ENCODE peak calls at places on chromosome 9, in five cellular contexts. S is HFF-Myc, U is uterus, J is hepatocyte, R is cardiac muscle cell. H is an unnamed sample.

GRCh38 chr9:130451509-130452388 is 7.0 kb downstream of the ASS1 start:
- DNase-seq in S (peak; percentile 85), J (peak; percentile 96), U (peak; percentile 94), R (peak; percentile 99), H (peak; percentile 80)

GRCh38 chr9:79817469-79818004 is 245.8 kb downstream of the TLE4 start:
- DNase-seq in S (no peak), R (no peak), J (no peak), U (no peak), H (no peak)

GRCh38 chr9:29211681-29212589 is 1638.7 kb upstream of the C9orf72 start:
- DNase-seq in S (no peak), U (peak; percentile 45), R (peak; percentile 35), J (peak; percentile 85), H (peak; percentile 63)

GRCh38 chr9:132136151-132136892 is 25.5 kb upstream of the NTNG2 start:
- DNase-seq in S (no peak), R (no peak), U (no peak), J (no peak), H (no peak)

GRCh38 chr9:127637322-127637847 is 25.3 kb downstream of the STXBP1 start:
- DNase-seq in U (peak; percentile 62), R (peak; percentile 90), S (peak; percentile 33), J (peak; percentile 54), H (no peak)

GRCh38 chr9:88775559-88775958 is 215.7 kb upstream of the S1PR3 start:
- DNase-seq in J (no peak), U (no peak), R (no peak), S (no peak), H (no peak)

GRCh38 chr9:105191508-105192118 is 52.8 kb upstream of the SLC44A1 start:
- DNase-seq in S (no peak), R (peak; percentile 26), U (peak; percentile 33), J (no peak), H (no peak)

GRCh38 chr9:113501821-113502220 is 38.3 kb downstream of the RGS3 start:
- DNase-seq in R (no peak), S (no peak), J (no peak), U (no peak), H (no peak)

GRCh38 chr9:112037281-112038016 is 137.6 kb downstream of the SUSD1 start:
- DNase-seq in U (no peak), R (peak; percentile 54), S (no peak), J (no peak), H (no peak)

GRCh38 chr9:34490760-34491159 is 32.0 kb downstream of the ENHO start:
- DNase-seq in U (no peak), S (no peak), J (no peak), R (no peak), H (no peak)

GRCh38 chr9:92661127-92661526 is 8.8 kb downstream of the IPPK start:
- DNase-seq in S (no peak), U (no peak), R (no peak), J (no peak), H (peak; percentile 21)

GRCh38 chr9:113715086-113715485 is 161.0 kb upstream of the ZNF618 start:
- DNase-seq in U (no peak), J (no peak), R (no peak), S (peak; percentile 27), H (no peak)

GRCh38 chr9:94212091-94212490 is 47.0 kb upstream of the ZNF169 start:
- DNase-seq in J (peak; percentile 19), U (no peak), R (peak; percentile 14), S (no peak), H (no peak)

GRCh38 chr9:133120343-133121199 is 469 bp downstream of the RALGDS start:
- DNase-seq in J (no peak), U (no peak), S (no peak), R (no peak), H (peak; percentile 48)

GRCh38 chr9:121958530-121958929 is 134.6 kb downstream of the TTLL11 start:
- DNase-seq in U (no peak), R (no peak), S (no peak), J (no peak), H (no peak)

GRCh38 chr9:69861011-69861410 is 40.4 kb downstream of the CFAP95 start:
- DNase-seq in S (no peak), J (no peak), U (no peak), R (no peak), H (no peak)

GRCh38 chr9:32345243-32345642 is 39.2 kb upstream of the ACO1 start:
- DNase-seq in S (no peak), U (no peak), J (no peak), R (no peak), H (no peak)

GRCh38 chr9:7760014-7760415 is 39.6 kb downstream of the DMAC1 start:
- DNase-seq in R (peak; percentile 36), U (no peak), J (peak; percentile 6), S (no peak), H (no peak)

GRCh38 chr9:4762889-4763521 is 22.0 kb upstream of the AK3 start:
- DNase-seq in U (peak; percentile 43), J (peak; percentile 24), R (peak; percentile 49), S (no peak), H (no peak)

GRCh38 chr9:126067031-126067734 is 259.4 kb upstream of the MVB12B start:
- DNase-seq in R (no peak), S (no peak), J (no peak), U (no peak), H (no peak)

GRCh38 chr9:78575041-78575440 is 278.1 kb downstream of the PSAT1 start:
- DNase-seq in S (no peak), J (no peak), U (no peak), R (no peak), H (no peak)

GRCh38 chr9:89877051-89878002 is 272.5 kb downstream of the GADD45G start:
- DNase-seq in S (no peak), J (no peak), U (peak; percentile 4), R (no peak), H (no peak)

GRCh38 chr9:106127771-106128170 is 433.4 kb downstream of the TMEM38B start:
- DNase-seq in J (no peak), R (no peak), S (no peak), U (no peak), H (no peak)

GRCh38 chr9:135926402-135927194 is 19.3 kb upstream of the CAMSAP1 start:
- DNase-seq in U (no peak), J (no peak), R (peak; percentile 30), S (no peak), H (peak; percentile 63)

GRCh38 chr9:84862786-84863185 is 193.3 kb downstream of the NTRK2 start:
- DNase-seq in J (peak; percentile 58), R (peak; percentile 38), S (peak; percentile 95), U (peak; percentile 27), H (no peak)

GRCh38 chr9:110115868-110116542 is 92.0 kb downstream of the C9orf152 start:
- DNase-seq in J (no peak), S (no peak), U (no peak), R (peak; percentile 90), H (no peak)

GRCh38 chr9:35903049-35903448 is 3.0 kb upstream of the HRCT1 start:
- DNase-seq in S (peak; percentile 22), U (no peak), J (peak; percentile 74), R (peak; percentile 75), H (no peak)

GRCh38 chr9:106872641-106873040 is 9.7 kb downstream of the ZNF462 start:
- DNase-seq in R (peak; percentile 31), U (no peak), S (no peak), J (no peak), H (no peak)

GRCh38 chr9:22079873-22080341 is 70.8 kb upstream of the CDKN2B start:
- DNase-seq in S (no peak), U (no peak), J (no peak), R (peak; percentile 94), H (no peak)

GRCh38 chr9:130544364-130544763 is 35.0 kb upstream of the FUBP3 start:
- DNase-seq in J (no peak), U (no peak), R (no peak), S (no peak), H (no peak)

GRCh38 chr9:134407123-134407779 is 81.0 kb downstream of the RXRA start:
- DNase-seq in S (peak; percentile 62), J (peak; percentile 64), R (peak; percentile 92), U (peak; percentile 85), H (peak; percentile 88)
- H3K4me3 ChIP-seq in S (peak overlapping the region; percentile 23), J (no peak overlapping the region), R (no peak overlapping the region), U (peak overlapping the region; percentile 12), H (no peak overlapping the region)

DNA sequence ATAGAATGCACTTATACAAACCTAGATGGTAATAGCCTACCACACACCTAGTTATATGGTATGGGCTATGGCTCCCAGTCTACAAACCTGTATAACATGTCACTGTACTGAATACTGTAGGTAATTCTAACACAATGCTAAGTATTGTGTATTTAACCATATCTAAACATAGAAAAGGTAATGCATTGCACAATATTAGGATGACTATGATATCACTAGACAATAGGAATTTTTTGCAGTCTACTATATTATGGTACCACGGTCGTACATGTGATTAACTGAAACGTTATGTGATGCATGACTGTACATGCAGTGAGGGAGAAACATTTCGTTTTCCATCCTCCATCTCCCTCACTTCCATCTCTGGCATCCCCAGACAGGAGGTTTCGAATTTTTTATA is 130.5 kb downstream of the ELAVL2 start:
- DNase-seq in R (no peak), J (no peak), U (no peak), S (no peak), H (no peak)
- TF ChIP-seq CTCF in R (no peak), J (no peak), U (no peak), S (no peak), H (no peak)

GRCh38 chr9:124007468-124008306 is 3.9 kb upstream of the LHX2 start:
- DNase-seq in S (no peak), J (no peak), U (no peak), R (no peak), H (no peak)
- H3K4me3 ChIP-seq in S (no peak overlapping the region), J (no peak overlapping the region), U (no peak overlapping the region), R (peak overlapping the region; percentile 18), H (no peak overlapping the region)

DNA sequence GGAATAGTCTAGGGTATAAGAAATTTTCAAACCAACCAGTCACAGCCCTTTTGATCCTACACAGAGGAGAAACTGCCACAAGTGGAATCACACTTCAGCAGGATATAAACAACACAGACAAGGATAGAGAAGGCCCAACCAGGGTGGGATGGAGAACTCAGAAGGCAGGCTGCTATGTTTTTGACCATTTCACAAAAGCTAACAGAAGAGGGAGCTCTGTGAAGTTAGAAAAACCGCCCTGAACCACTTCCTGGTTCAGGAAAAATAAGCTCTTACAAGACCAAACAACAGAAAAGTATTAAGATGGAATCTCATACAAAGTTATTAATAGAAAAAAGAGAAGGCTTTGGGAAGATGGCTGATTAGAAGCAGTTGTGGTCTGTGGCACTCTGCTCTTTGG is 960 bp upstream of the IFNB1 start:
- DNase-seq in J (no peak), U (no peak), R (no peak), S (no peak), H (no peak)
- TF ChIP-seq CTCF in J (no peak), U (no peak), R (no peak), S (peak; percentile 14), H (no peak)

DNA sequence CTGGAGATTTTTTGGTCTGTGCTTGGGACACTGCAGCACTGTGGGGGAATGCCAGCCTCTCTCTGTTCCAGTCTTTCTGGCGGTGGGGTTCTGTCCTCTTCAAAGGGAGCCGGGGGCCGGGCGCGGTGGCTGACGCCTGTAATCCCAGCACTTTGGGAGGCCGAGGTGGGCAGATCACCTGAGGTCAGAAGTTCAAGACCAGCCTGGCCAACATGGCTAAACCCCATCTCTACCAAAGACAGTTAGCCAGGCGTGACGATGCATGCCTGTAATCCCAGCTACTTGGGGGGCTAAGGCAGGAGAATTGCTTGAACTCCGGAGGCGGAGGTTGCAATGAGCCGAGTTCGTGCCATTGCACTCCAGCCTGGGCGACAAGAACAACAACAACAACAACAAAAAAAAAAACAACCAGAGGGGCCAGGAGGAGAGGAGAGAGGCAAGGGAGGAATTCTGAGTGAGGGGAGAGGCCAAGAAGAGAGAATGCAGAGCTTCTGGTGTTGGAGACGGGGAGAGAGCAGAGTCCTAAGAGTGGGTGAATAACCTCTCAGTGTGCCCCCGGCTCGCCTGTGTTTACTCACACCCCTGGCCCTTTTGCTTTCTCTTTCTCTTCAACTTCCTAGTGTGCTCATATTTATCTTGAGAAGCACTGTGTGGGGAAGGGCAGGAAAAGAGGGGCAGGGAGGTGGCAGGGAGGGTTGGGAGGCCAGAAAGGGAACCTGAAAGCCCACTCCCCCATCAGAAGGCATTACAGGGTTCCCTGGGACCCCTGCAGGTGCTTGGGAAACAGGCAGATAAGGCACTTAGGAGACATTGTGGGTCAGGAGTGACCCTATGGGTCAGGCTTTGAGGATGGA is 3.2 kb upstream of the SET start:
- DNase-seq in U (no peak), J (peak; percentile 57), R (no peak), S (no peak), H (no peak)
- H3K4me3 ChIP-seq in U (no peak overlapping the region), J (no peak overlapping the region), R (no peak overlapping the region), S (peak overlapping the region; percentile 69), H (no peak overlapping the region)

H was measured in pancreas.